ENCODE peak calls at places on chromosomes 3 and 15, in ten cellular contexts. I, D, A, N, U, K, F, M, G and T are unnamed samples.
A peak's percentile ranks its signal among the peaks of the same experiment; 100 is the strongest.

GRCh38 chr15:64775551-64776401 is at the start of gene RBPMS2:
- DNase-seq in K (peak; percentile 33), D (no peak), U (peak; percentile 85), I (no peak), G (peak; percentile 20), F (no peak), A (peak; percentile 71), N (peak; percentile 29), M (no peak), T (no peak)

GRCh38 chr3:49720383-49721164 is 1.1 kb upstream of the AMIGO3 start:
- DNase-seq in K (no peak), G (no peak), M (peak; percentile 74), I (no peak), N (no peak), U (no peak), D (no peak), A (no peak), F (no peak), T (no peak)

GRCh38 chr3:185843126-185843525 is 18.3 kb upstream of the IGF2BP2 start:
- DNase-seq in D (no peak), F (no peak), K (no peak), G (no peak), I (no peak), U (no peak), N (no peak), M (no peak), A (no peak), T (no peak)

GRCh38 chr3:37546876-37547275 is 314.8 kb upstream of the CTDSPL start:
- DNase-seq in U (peak; percentile 26), M (no peak), K (no peak), I (peak; percentile 4), A (peak; percentile 56), F (no peak), N (no peak), G (peak; percentile 43), D (no peak), T (peak; percentile 46)

GRCh38 chr3:115999001-115999400 is 375.7 kb downstream of the GAP43 start:
- DNase-seq in G (no peak), A (no peak), F (no peak), I (no peak), D (no peak), K (no peak), N (no peak), M (no peak), U (no peak), T (no peak)

GRCh38 chr3:159830523-159831151 is 158.0 kb upstream of the IL12A start:
- DNase-seq in F (no peak), U (no peak), K (no peak), N (no peak), D (no peak), M (no peak), I (no peak), G (no peak), A (no peak), T (peak; percentile 50)

GRCh38 chr3:15997274-15997943 is 177.1 kb upstream of the GALNT15 start:
- DNase-seq in U (no peak), G (no peak), I (no peak), D (no peak), F (peak; percentile 18), M (no peak), A (peak; percentile 59), N (no peak), K (no peak), T (no peak)

GRCh38 chr3:168596175-168596574 is 500.5 kb upstream of the GOLIM4 start:
- DNase-seq in N (no peak), A (no peak), G (no peak), I (no peak), F (no peak), D (no peak), K (no peak), U (peak; percentile 69), M (no peak), T (no peak)

GRCh38 chr3:53150247-53151085 is 10.5 kb upstream of the PRKCD start:
- DNase-seq in M (no peak), N (no peak), U (no peak), G (peak; percentile 44), A (no peak), K (peak; percentile 91), F (no peak), I (peak; percentile 82), D (peak; percentile 30), T (peak; percentile 35)

GRCh38 chr3:188687389-188687788 is 484.4 kb upstream of the TPRG1 start:
- DNase-seq in G (peak; percentile 44), U (peak; percentile 3), A (no peak), D (peak; percentile 96), K (no peak), I (no peak), F (no peak), M (no peak), N (no peak), T (peak; percentile 89)

GRCh38 chr15:51547656-51548055 is 74.9 kb downstream of the DMXL2 start:
- DNase-seq in M (no peak), A (no peak), U (peak; percentile 8), K (no peak), D (no peak), N (no peak), F (no peak), G (no peak), I (no peak), T (no peak)
- TF ChIP-seq CTCF in M (no peak), A (no peak), U (no peak), K (no peak), D (no peak), N (no peak), F (no peak), G (no peak), I (no peak), T (no peak)

GRCh38 chr3:88231632-88232031 is 81.9 kb downstream of the C3orf38 start:
- DNase-seq in M (no peak), G (no peak), A (no peak), D (no peak), F (no peak), I (no peak), U (no peak), N (no peak), K (no peak), T (no peak)
- TF ChIP-seq CTCF in M (no peak), G (no peak), A (no peak), D (no peak), F (no peak), I (no peak), U (no peak), N (no peak), K (no peak), T (no peak)

GRCh38 chr15:70210076-70210475 is 112.4 kb upstream of the TLE3 start:
- DNase-seq in M (no peak), U (no peak), D (no peak), F (no peak), G (no peak), I (no peak), N (no peak), K (no peak), A (no peak), T (no peak)

GRCh38 chr15:70208332-70208731 is 110.6 kb upstream of the TLE3 start:
- DNase-seq in D (no peak), M (peak; percentile 38), N (no peak), A (no peak), G (no peak), F (no peak), U (no peak), K (no peak), I (no peak), T (no peak)

GRCh38 chr15:70209499-70209898 is 111.8 kb upstream of the TLE3 start:
- DNase-seq in F (no peak), G (no peak), A (no peak), I (no peak), U (no peak), N (no peak), D (no peak), K (no peak), M (no peak), T (no peak)

GRCh38 chr15:70212288-70212962 is 114.7 kb upstream of the TLE3 start:
- DNase-seq in M (no peak), U (peak; percentile 85), F (no peak), K (no peak), I (no peak), A (no peak), N (no peak), D (no peak), G (no peak), T (no peak)

GRCh38 chr15:70210538-70210937 is 112.8 kb upstream of the TLE3 start:
- DNase-seq in M (no peak), N (no peak), K (no peak), D (no peak), U (no peak), A (no peak), I (no peak), F (no peak), G (no peak), T (no peak)
- TF ChIP-seq CTCF in M (no peak), N (no peak), K (no peak), D (peak; percentile 30), U (peak; percentile 5), A (peak; percentile 25), I (no peak), F (peak; percentile 31), G (peak; percentile 18), T (no peak)

DNA sequence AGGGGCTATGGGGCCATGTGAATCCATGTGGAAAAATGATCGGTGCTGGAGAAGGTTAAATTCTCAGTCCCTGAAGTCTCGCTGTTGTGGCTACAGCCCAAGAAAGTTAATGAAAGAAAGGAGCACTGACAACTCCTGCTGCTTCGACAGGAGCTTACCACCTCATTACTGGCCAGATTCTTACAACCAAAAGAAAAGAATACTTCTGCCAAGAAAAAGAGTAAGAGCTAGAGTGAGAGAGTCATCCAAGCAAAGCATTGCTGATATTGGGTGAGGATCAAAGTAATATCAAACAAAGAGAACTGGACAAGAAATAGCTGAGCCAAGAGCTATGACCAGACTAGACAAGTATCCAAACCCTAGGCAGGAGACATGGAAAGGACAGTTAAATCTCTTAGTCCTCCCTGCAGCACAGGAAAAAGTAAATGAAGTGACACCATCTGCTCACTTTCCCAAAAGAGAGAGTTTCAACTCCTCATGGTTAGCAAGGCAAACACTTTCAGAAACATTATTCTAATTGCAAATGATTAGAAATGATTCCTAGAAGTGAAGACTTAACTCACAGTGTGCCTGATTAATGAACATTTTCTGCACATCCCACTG is 348.5 kb upstream of the PLSCR5 start:
- DNase-seq in M (no peak), I (no peak), F (no peak), A (no peak), N (no peak), U (no peak), D (peak; percentile 22), G (no peak), K (no peak), T (no peak)
- TF ChIP-seq CTCF in M (no peak), I (no peak), F (no peak), A (no peak), N (no peak), U (no peak), D (no peak), G (no peak), K (no peak), T (no peak)

DNA sequence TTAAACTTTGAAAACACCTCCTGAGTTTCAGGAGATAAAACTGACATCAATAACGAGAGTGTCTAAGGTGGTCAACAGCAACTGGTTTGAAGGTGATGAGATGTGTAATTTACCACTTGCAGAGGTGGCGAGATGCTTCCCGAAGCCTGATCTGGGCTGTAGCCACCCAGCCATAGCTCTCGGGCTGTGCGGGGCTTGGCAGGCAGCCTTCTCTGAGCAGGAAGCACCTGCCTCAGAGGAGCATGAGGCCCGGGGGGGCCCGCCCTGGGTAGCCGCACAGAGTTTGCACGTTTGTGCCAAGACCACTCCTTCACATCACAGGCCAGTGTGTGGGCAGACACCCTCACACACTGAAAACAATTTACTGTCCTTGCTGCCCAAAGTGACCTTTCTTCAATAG is 220.3 kb downstream of the CACNA2D3 start:
- DNase-seq in K (peak; percentile 29), M (no peak), G (no peak), I (no peak), F (no peak), N (no peak), A (no peak), U (no peak), D (no peak), T (no peak)
- TF ChIP-seq CTCF in K (no peak), M (no peak), G (no peak), I (no peak), F (no peak), N (no peak), A (no peak), U (no peak), D (no peak), T (no peak)